ENCODE peak calls at places on chromosomes 4 and X, in six cellular contexts. H is GM10248, I is cardiac fibroblast, G is left lung, N is D721Med, T is AG09319. J is an unnamed sample.

GRCh38 chr4:99655315-99656081 is 2.1 kb downstream of the C4orf54 start:
- DNase-seq in H (no peak), I (peak; percentile 23), G (peak; percentile 36), N (no peak), T (peak; percentile 7), J (no peak)

GRCh38 chr4:4673070-4673469 is 131.2 kb upstream of the STX18 start:
- DNase-seq in H (no peak), I (peak; percentile 50), G (no peak), N (no peak), T (no peak), J (no peak)

GRCh38 chrX:9476810-9477575 is 12.1 kb downstream of the TBL1X start:
- DNase-seq in H (no peak), I (no peak), G (no peak), N (no peak), T (no peak), J (no peak)

GRCh38 chrX:24178441-24178840 is 28.9 kb downstream of the ZFX start:
- DNase-seq in H (no peak), I (no peak), G (no peak), N (no peak), T (no peak), J (no peak)

GRCh38 chr4:13988347-13989265 is 361.1 kb upstream of the BOD1L1 start:
- DNase-seq in H (no peak), I (peak; percentile 96), G (no peak), N (no peak), T (peak; percentile 86), J (no peak)

GRCh38 chr4:37246891-37247290 is 2.3 kb downstream of the NWD2 start:
- DNase-seq in H (no peak), I (no peak), G (no peak), N (no peak), T (no peak), J (no peak)

GRCh38 chr4:98506462-98507132 is 151.8 kb downstream of the TSPAN5 start:
- DNase-seq in H (no peak), I (no peak), G (no peak), N (no peak), T (no peak), J (no peak)

GRCh38 chr4:151534195-151534594 is 125.2 kb downstream of the FHIP1A start:
- DNase-seq in H (no peak), I (no peak), G (no peak), N (no peak), T (no peak), J (no peak)

GRCh38 chr4:177596035-177596434 is 153.8 kb upstream of the AGA start:
- DNase-seq in H (no peak), I (peak; percentile 54), G (no peak), N (no peak), T (peak; percentile 8), J (no peak)

GRCh38 chr4:109548655-109549054 is 11.4 kb upstream of the MCUB start:
- DNase-seq in H (no peak), I (peak; percentile 83), G (peak; percentile 48), N (no peak), T (no peak), J (no peak)

GRCh38 chr4:151668687-151669402 is 92.0 kb downstream of the GATB start:
- DNase-seq in H (no peak), I (no peak), G (no peak), N (no peak), T (no peak), J (no peak)

GRCh38 chrX:110315541-110315940 is 2.3 kb downstream of the AMMECR1 start:
- DNase-seq in H (peak; percentile 8), I (peak; percentile 44), G (no peak), N (no peak), T (no peak), J (no peak)

GRCh38 chr4:78213218-78213617 is 156.1 kb downstream of the FRAS1 start:
- DNase-seq in H (no peak), I (no peak), G (no peak), N (no peak), T (no peak), J (no peak)

GRCh38 chr4:85474818-85475630 is at the start of gene ARHGAP24:
- DNase-seq in H (peak; percentile 78), I (peak; percentile 99), G (peak; percentile 91), N (no peak), T (peak; percentile 92), J (no peak)

GRCh38 chr4:174211611-174212044 is 71.8 kb downstream of the FBXO8 start:
- DNase-seq in H (no peak), I (no peak), G (no peak), N (no peak), T (no peak), J (no peak)

GRCh38 chr4:156798438-156798837 is 173.2 kb downstream of the PDGFC start:
- DNase-seq in H (no peak), I (no peak), G (no peak), N (no peak), T (no peak), J (no peak)

GRCh38 chr4:7828926-7829325 is 110.7 kb downstream of the AFAP1 start:
- DNase-seq in H (no peak), I (peak; percentile 84), G (no peak), N (no peak), T (no peak), J (no peak)

GRCh38 chr4:56134272-56134671 is 185.5 kb downstream of the CEP135 start:
- DNase-seq in H (no peak), I (peak; percentile 97), G (no peak), N (no peak), T (no peak), J (no peak)

GRCh38 chrX:122218666-122219065 is 965.4 kb upstream of the GRIA3 start:
- DNase-seq in H (no peak), I (no peak), G (no peak), N (no peak), T (no peak), J (no peak)

GRCh38 chrX:53316121-53316859 is 34.9 kb upstream of the IQSEC2 start:
- DNase-seq in H (no peak), I (no peak), G (no peak), N (no peak), T (no peak), J (no peak)

GRCh38 chr4:42761804-42762203 is 104.9 kb upstream of the ATP8A1 start:
- DNase-seq in H (no peak), I (no peak), G (no peak), N (no peak), T (no peak), J (no peak)

GRCh38 chrX:94389044-94389443 is 715.0 kb downstream of the FAM133A start:
- DNase-seq in H (no peak), I (no peak), G (no peak), N (no peak), T (no peak), J (no peak)

GRCh38 chrX:152601848-152602616 is 35.7 kb upstream of the GABRQ start:
- DNase-seq in H (no peak), I (no peak), G (no peak), N (no peak), T (no peak), J (no peak)

GRCh38 chr4:73698217-73698616 is 42.2 kb upstream of the CXCL8 start:
- DNase-seq in H (no peak), I (peak; percentile 78), G (no peak), N (no peak), T (no peak), J (no peak)

GRCh38 chrX:38282044-38282443 is 45.3 kb downstream of the RPGR start:
- DNase-seq in H (no peak), I (peak; percentile 59), G (no peak), N (no peak), T (no peak), J (no peak)
- TF ChIP-seq CTCF in H (peak; percentile 27), I (peak; percentile 56), G (no peak), N (no peak), T (peak; percentile 62), J (peak; percentile 53)

DNA sequence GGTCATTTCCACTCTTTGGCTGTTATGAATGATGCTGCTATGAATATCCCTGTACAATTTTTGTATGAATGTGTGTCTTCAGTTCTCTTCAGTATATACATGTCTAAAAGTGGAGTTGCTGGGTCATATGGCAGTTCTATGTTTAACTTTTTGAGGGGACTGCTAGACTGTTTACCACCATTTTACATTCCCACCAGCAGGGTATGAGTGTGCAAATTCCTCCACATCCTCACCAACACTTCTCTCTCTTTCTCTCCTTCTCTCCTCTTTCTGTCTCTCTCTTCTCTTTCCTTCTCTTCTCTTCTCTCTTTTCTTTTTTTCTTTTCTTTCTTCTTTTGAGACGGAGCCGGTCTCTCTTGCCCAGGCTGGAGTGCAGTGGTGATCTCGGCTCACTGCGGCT is 7.8 kb downstream of the WWC2 start:
- DNase-seq in H (no peak), I (no peak), G (no peak), N (no peak), T (no peak), J (no peak)
- TF ChIP-seq CTCF in H (no peak), I (peak; percentile 20), G (no peak), N (no peak), T (no peak), J (peak; percentile 22)

GRCh38 chrX:105973387-105973739 is 65.2 kb downstream of the SERPINA7 start:
- DNase-seq in H (no peak), I (no peak), G (no peak), N (no peak), T (no peak), J (no peak)

GRCh38 chrX:105972690-105973386 is 65.7 kb downstream of the SERPINA7 start:
- DNase-seq in H (no peak), I (no peak), G (no peak), N (no peak), T (no peak), J (no peak)

GRCh38 chrX:105969487-105969886 is 69.0 kb downstream of the SERPINA7 start:
- DNase-seq in H (no peak), I (no peak), G (no peak), N (no peak), T (no peak), J (no peak)

GRCh38 chrX:105975382-105975781 is 63.1 kb downstream of the SERPINA7 start:
- DNase-seq in H (no peak), I (peak; percentile 42), G (no peak), N (no peak), T (no peak), J (no peak)
- TF ChIP-seq CTCF in H (no peak), I (no peak), G (no peak), N (peak; percentile 8), T (no peak), J (peak; percentile 44)

GRCh38 chrX:69287025-69287540 is 121.8 kb upstream of the PJA1 start:
- DNase-seq in H (no peak), I (no peak), G (no peak), N (no peak), T (no peak), J (no peak)

GRCh38 chrX:69289839-69290123 is 124.5 kb upstream of the PJA1 start:
- DNase-seq in H (no peak), I (no peak), G (no peak), N (no peak), T (no peak), J (no peak)

GRCh38 chrX:69290327-69290726 is 125.1 kb upstream of the PJA1 start:
- DNase-seq in H (no peak), I (no peak), G (no peak), N (no peak), T (no peak), J (no peak)

GRCh38 chrX:69291111-69291510 is 125.9 kb upstream of the PJA1 start:
- DNase-seq in H (no peak), I (peak; percentile 37), G (no peak), N (no peak), T (no peak), J (no peak)

GRCh38 chrX:69289046-69289838 is 124.0 kb upstream of the PJA1 start:
- DNase-seq in H (no peak), I (no peak), G (no peak), N (no peak), T (no peak), J (no peak)
- TF ChIP-seq CTCF in H (no peak), I (no peak), G (no peak), N (no peak), T (no peak), J (no peak)

GRCh38 chr4:123244233-123244632 is 152.4 kb upstream of the SPRY1 start:
- DNase-seq in H (no peak), I (peak; percentile 55), G (peak; percentile 49), N (no peak), T (no peak), J (no peak)
- TF ChIP-seq CTCF in H (no peak), I (no peak), G (no peak), N (no peak), T (peak; percentile 10), J (peak; percentile 24)

J was measured in osteocyte.